ENCODE peak calls at places on chromosomes 4 and X, in eight cellular contexts. H, L, S, B, U, I, Z and D are unnamed samples.

GRCh38 chrX:23631136-23631535 is 36.2 kb upstream of the PRDX4 start:
- DNase-seq in B (no peak), L (no peak), U (no peak), H (no peak), Z (no peak), I (no peak), S (no peak), D (no peak)

GRCh38 chr4:53015681-53016080 is 153.6 kb downstream of the RASL11B start:
- DNase-seq in Z (peak; percentile 37), I (peak; percentile 42), U (no peak), B (peak; percentile 90), S (peak; percentile 91), L (no peak), H (no peak), D (peak; percentile 66)

GRCh38 chr4:103451341-103451740 is 253.2 kb upstream of the CENPE start:
- DNase-seq in I (no peak), Z (no peak), U (no peak), B (no peak), S (no peak), H (no peak), L (no peak), D (no peak)

GRCh38 chrX:120749141-120749846 is 119.4 kb upstream of the C1GALT1C1 start:
- DNase-seq in U (no peak), B (no peak), S (no peak), H (no peak), I (peak; percentile 87), L (no peak), Z (no peak), D (no peak)

GRCh38 chr4:10164877-10165283 is 48.3 kb upstream of the WDR1 start:
- DNase-seq in I (no peak), B (peak; percentile 70), L (no peak), S (peak; percentile 77), U (no peak), H (peak; percentile 19), Z (peak; percentile 47), D (no peak)

GRCh38 chrX:50838820-50839600 is 25.0 kb upstream of the SHROOM4 start:
- DNase-seq in S (peak; percentile 34), H (no peak), I (no peak), U (no peak), L (no peak), B (peak; percentile 67), Z (no peak), D (no peak)

GRCh38 chr4:117700111-117700892 is 334.0 kb upstream of the NDST3 start:
- DNase-seq in I (peak; percentile 5), L (no peak), H (no peak), S (no peak), Z (no peak), B (no peak), U (no peak), D (no peak)

GRCh38 chr4:73978886-73979285 is 2.9 kb downstream of the PF4 start:
- DNase-seq in S (peak; percentile 85), U (no peak), Z (no peak), L (no peak), B (peak; percentile 92), H (no peak), I (no peak), D (no peak)

GRCh38 chrX:110346681-110347080 is 12.0 kb upstream of the RTL9 start:
- DNase-seq in B (peak; percentile 33), S (peak; percentile 56), H (peak; percentile 14), I (no peak), Z (peak; percentile 42), U (no peak), L (no peak), D (peak; percentile 36)

DNA sequence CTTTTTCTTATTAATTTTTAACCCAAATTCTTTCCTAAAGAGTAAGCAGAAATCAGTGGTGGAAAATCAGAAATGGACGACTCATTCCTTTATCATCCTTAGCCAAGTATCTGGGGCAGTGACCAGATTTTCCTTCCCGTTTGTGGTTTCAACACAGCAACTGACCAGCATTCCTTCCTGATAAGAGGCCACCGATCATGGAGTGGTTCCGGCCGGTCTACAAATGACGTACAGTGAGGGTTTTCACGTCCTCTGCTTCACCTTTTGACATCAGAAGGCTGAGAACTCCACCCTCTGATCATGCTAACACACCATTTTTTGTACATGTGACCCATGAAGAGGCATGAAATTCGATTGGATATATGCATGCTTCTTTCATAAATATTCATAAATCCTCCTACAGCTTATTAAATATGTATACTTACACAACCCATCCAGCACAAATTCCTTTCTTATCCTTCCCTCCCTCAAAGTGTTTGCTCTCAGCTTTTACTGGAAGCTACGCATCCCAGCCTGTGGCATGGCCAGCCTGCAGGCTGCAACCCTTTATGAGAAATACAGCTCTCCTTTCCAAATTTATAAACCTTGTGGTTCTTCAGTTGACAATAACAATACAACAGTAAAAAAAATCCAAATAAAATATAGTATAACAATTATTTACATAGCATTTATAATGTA is 173.0 kb upstream of the CASK start:
- DNase-seq in S (peak; percentile 97), I (no peak), Z (no peak), U (no peak), H (no peak), B (peak; percentile 95), L (no peak), D (peak; percentile 24)
- TF ChIP-seq CTCF in S (no peak), I (no peak), Z (no peak), U (no peak), H (no peak), B (no peak), L (no peak), D (no peak)

GRCh38 chr4:159103406-159104131 is 690 bp downstream of the RAPGEF2 start:
- DNase-seq in B (peak; percentile 46), L (peak; percentile 5), S (peak; percentile 42), I (peak; percentile 30), H (peak; percentile 63), U (peak; percentile 28), Z (peak; percentile 46), D (peak; percentile 64)
- TF ChIP-seq CTCF in B (no peak), L (no peak), S (no peak), I (no peak), H (no peak), U (no peak), Z (no peak), D (no peak)

GRCh38 chrX:74321191-74321590 is 17.2 kb downstream of the ZCCHC13 start:
- DNase-seq in I (no peak), Z (no peak), B (no peak), U (no peak), L (no peak), H (no peak), S (no peak), D (no peak)

DNA sequence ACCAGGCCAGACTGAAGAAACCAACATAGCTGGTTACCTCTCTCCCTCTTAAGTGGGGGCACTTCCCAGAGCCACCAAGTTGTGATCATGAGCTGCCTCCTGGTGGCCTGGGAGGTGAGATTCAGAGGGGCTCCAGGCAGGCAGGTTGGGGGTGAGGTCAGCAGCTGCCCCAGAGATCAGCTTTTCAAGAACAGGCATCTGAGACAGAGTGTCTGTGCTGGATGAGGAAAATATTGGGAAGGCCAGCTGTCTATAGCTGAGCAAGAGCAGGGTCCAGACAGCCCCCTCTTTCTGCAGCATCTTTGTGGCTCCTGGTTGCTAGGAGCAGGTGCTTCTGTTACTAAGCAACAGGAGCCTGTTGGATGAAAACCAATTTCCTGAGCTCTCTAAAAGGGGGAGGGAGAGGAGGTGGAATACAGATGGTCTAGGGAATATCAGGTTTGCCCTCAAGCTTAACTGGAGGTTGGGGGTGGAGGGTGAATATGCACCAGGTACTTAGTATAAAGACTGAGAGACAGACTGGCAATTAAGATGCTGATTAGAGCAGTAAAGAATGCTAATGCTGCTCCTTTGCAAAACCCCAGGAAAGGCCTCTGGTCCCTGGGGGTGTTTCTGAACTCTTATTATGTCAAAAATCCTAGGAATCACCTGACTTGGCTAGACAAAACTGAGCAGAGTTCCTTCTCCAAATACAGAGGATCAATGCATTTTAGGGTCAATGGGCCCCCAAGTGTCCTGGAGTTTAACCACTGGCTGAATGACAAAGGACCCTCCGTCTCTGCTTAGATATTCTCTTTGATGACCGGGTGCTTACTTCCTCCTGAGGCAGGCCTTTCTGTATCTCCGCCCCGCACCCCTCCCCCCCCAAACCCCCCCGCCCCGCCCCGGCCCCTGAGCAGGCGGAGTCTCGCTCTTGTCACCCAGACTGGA is 21.4 kb downstream of the ZCCHC13 start:
- DNase-seq in Z (peak; percentile 94), U (no peak), L (no peak), S (no peak), H (no peak), B (no peak), I (no peak), D (no peak)
- TF ChIP-seq CTCF in Z (peak; percentile 72), U (no peak), L (no peak), S (no peak), H (no peak), B (no peak), I (no peak), D (no peak)

GRCh38 chr4:89438102-89438831 is 130.7 kb upstream of the GPRIN3 start:
- DNase-seq in S (peak; percentile 50), I (peak; percentile 66), H (peak; percentile 9), B (peak; percentile 63), U (no peak), Z (peak; percentile 76), L (no peak), D (no peak)
- TF ChIP-seq CTCF in S (peak; percentile 51), I (peak; percentile 77), H (no peak), B (peak; percentile 56), U (no peak), Z (peak; percentile 63), L (no peak), D (no peak)

GRCh38 chr4:75708218-75708691 is 16.1 kb upstream of the USO1 start:
- DNase-seq in Z (no peak), H (no peak), U (no peak), S (no peak), I (no peak), L (no peak), B (peak; percentile 37), D (no peak)
- TF ChIP-seq CTCF in Z (peak; percentile 78), H (peak; percentile 15), U (no peak), S (peak; percentile 18), I (peak; percentile 58), L (no peak), B (peak; percentile 58), D (no peak)

DNA sequence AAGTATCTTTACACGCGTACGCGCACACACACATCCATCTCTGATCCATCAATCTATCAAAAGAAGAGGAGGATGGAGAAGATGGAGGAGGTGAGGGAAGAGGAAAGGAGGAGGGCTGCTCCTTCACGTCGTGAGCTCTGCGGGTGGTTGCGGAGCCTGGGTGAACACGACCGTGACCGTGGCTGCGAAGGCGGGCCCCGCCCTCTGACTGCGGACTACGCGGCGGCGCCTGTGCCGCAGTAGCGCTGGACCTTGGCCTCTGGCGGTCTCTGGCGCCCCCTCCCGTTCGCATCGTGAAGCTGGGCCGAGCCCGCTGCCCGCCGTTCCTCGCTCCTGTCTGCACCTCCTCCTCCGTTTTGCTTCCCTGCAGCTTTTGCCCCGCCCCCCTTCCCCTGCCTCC is 37.7 kb upstream of the ARAF start:
- DNase-seq in L (peak; percentile 9), B (peak; percentile 71), H (peak; percentile 85), I (peak; percentile 78), U (peak; percentile 77), Z (peak; percentile 79), S (peak; percentile 77), D (peak; percentile 79)
- TF ChIP-seq CTCF in L (peak; percentile 79), B (peak; percentile 72), H (peak; percentile 80), I (peak; percentile 74), U (peak; percentile 77), Z (peak; percentile 83), S (peak; percentile 62), D (peak; percentile 54)